ENCODE peak calls at places on chromosome 12, in four cellular contexts. A, R, W and I are unnamed samples.

GRCh38 chr12:39573971-39574370 is 45.6 kb downstream of the ABCD2 start:
- DNase-seq in A (no peak), R (no peak), W (no peak), I (no peak)

GRCh38 chr12:52197371-52198231 is 5.8 kb upstream of the KRT80 start:
- DNase-seq in A (peak; percentile 71), R (peak; percentile 77), W (no peak), I (peak; percentile 53)

GRCh38 chr12:124469193-124469888 is 98.1 kb downstream of the NCOR2 start:
- DNase-seq in A (peak; percentile 23), R (no peak), W (no peak), I (no peak)

GRCh38 chr12:44774815-44775411 is 101.2 kb downstream of the NELL2 start:
- DNase-seq in A (peak; percentile 21), R (no peak), W (peak; percentile 3), I (no peak)

GRCh38 chr12:39990122-39991101 is 115.5 kb downstream of the SLC2A13 start:
- DNase-seq in A (peak; percentile 79), R (peak; percentile 71), W (peak; percentile 15), I (peak; percentile 57)

GRCh38 chr12:129193263-129193871 is 340.1 kb downstream of the GLT1D1 start:
- DNase-seq in A (no peak), R (no peak), W (peak; percentile 9), I (no peak)

GRCh38 chr12:103841690-103842584 is 903 bp upstream of the NT5DC3 start:
- DNase-seq in A (peak; percentile 47), R (peak; percentile 76), W (peak; percentile 71), I (peak; percentile 46)

GRCh38 chr12:58907326-58907855 is 12.9 kb downstream of the LRIG3 start:
- DNase-seq in A (peak; percentile 66), R (no peak), W (no peak), I (peak; percentile 87)

GRCh38 chr12:101908395-101908794 is 31.0 kb downstream of the DRAM1 start:
- DNase-seq in A (no peak), R (no peak), W (no peak), I (no peak)

GRCh38 chr12:95622879-95623278 is 71.6 kb upstream of the USP44 start:
- DNase-seq in A (no peak), R (no peak), W (no peak), I (no peak)

GRCh38 chr12:31003861-31004640 is 69.6 kb upstream of the DDX11 start:
- DNase-seq in A (no peak), R (peak; percentile 34), W (no peak), I (no peak)

GRCh38 chr12:109925185-109925835 is 25.2 kb downstream of the TCHP start:
- DNase-seq in A (no peak), R (no peak), W (no peak), I (no peak)

GRCh38 chr12:2325501-2325900 is 272.7 kb downstream of the CACNA1C start:
- DNase-seq in A (no peak), R (no peak), W (no peak), I (no peak)

GRCh38 chr12:122967151-122967550 is 888 bp upstream of the ABCB9 start:
- DNase-seq in A (no peak), R (no peak), W (no peak), I (no peak)

GRCh38 chr12:104006929-104007328 is 41.3 kb downstream of the TDG start:
- DNase-seq in A (peak; percentile 59), R (no peak), W (peak; percentile 44), I (peak; percentile 67)

GRCh38 chr12:8033153-8034044 is 883 bp downstream of the FOXJ2 start:
- DNase-seq in A (peak; percentile 40), R (no peak), W (peak; percentile 68), I (peak; percentile 48)

GRCh38 chr12:109212460-109213115 is 96.2 kb downstream of the ACACB start:
- DNase-seq in A (no peak), R (no peak), W (no peak), I (no peak)

GRCh38 chr12:70467476-70467875 is 101.4 kb downstream of the KCNMB4 start:
- DNase-seq in A (no peak), R (no peak), W (no peak), I (no peak)

GRCh38 chr12:68042212-68042699 is 53.0 kb downstream of the IFNG-AS1 start:
- DNase-seq in A (peak; percentile 1), R (no peak), W (no peak), I (no peak)

GRCh38 chr12:40505327-40505726 is 186.9 kb upstream of the CNTN1 start:
- DNase-seq in A (no peak), R (no peak), W (no peak), I (no peak)

GRCh38 chr12:130916251-130916911 is 37.3 kb upstream of the ADGRD1 start:
- DNase-seq in A (peak; percentile 71), R (peak; percentile 74), W (peak; percentile 56), I (peak; percentile 29)

GRCh38 chr12:118060301-118061010 is 523 bp downstream of the WSB2 start:
- DNase-seq in A (no peak), R (peak; percentile 86), W (peak; percentile 46), I (no peak)

GRCh38 chr12:75658286-75658685 is 146.9 kb upstream of the KRR1 start:
- DNase-seq in A (no peak), R (no peak), W (no peak), I (no peak)

GRCh38 chr12:67661311-67662011 is 12.9 kb downstream of the DYRK2 start:
- DNase-seq in A (peak; percentile 57), R (no peak), W (no peak), I (peak; percentile 59)

GRCh38 chr12:79776111-79776510 is 85.3 kb upstream of the PAWR start:
- DNase-seq in A (peak; percentile 70), R (no peak), W (no peak), I (peak; percentile 43)

GRCh38 chr12:119840617-119841016 is 36.5 kb downstream of the CIT start:
- DNase-seq in A (no peak), R (no peak), W (no peak), I (no peak)

GRCh38 chr12:123721245-123721644 is 9.1 kb downstream of the ATP6V0A2 start:
- DNase-seq in A (no peak), R (no peak), W (no peak), I (no peak)

GRCh38 chr12:124551268-124552144 is 15.9 kb downstream of the NCOR2 start:
- DNase-seq in A (no peak), R (peak; percentile 86), W (no peak), I (peak; percentile 50)

GRCh38 chr12:59689776-59690175 is 93.9 kb downstream of the SLC16A7 start:
- DNase-seq in A (peak; percentile 10), R (no peak), W (no peak), I (no peak)

GRCh38 chr12:71440393-71441349 is 1.1 kb downstream of the LGR5 start:
- DNase-seq in A (no peak), R (peak; percentile 60), W (no peak), I (peak; percentile 7)

GRCh38 chr12:77535734-77536133 is 295.0 kb upstream of the NAV3 start:
- DNase-seq in A (no peak), R (no peak), W (no peak), I (no peak)

GRCh38 chr12:42386310-42386709 is 60.3 kb downstream of the PPHLN1 start:
- DNase-seq in A (no peak), R (no peak), W (no peak), I (no peak)

GRCh38 chr12:47066278-47067048 is 13.0 kb upstream of the PCED1B start:
- DNase-seq in A (peak; percentile 45), R (no peak), W (no peak), I (peak; percentile 61)

GRCh38 chr12:4355843-4356327 is 23.6 kb downstream of the FGF23 start:
- DNase-seq in A (peak; percentile 27), R (no peak), W (no peak), I (peak; percentile 4)

GRCh38 chr12:67651380-67651695 is 2.8 kb downstream of the DYRK2 start:
- DNase-seq in A (peak; percentile 58), R (no peak), W (peak; percentile 18), I (peak; percentile 41)

GRCh38 chr12:124518051-124518932 is 49.1 kb downstream of the NCOR2 start:
- DNase-seq in A (peak; percentile 100), R (peak; percentile 96), W (peak; percentile 98), I (peak; percentile 100)

GRCh38 chr12:64190140-64190539 is 32.0 kb downstream of the KICS2 start:
- DNase-seq in A (no peak), R (no peak), W (no peak), I (no peak)

GRCh38 chr12:64194333-64195149 is 27.6 kb downstream of the KICS2 start:
- DNase-seq in A (peak; percentile 87), R (no peak), W (no peak), I (peak; percentile 15)

GRCh38 chr12:64193931-64194330 is 28.2 kb downstream of the KICS2 start:
- DNase-seq in A (no peak), R (no peak), W (no peak), I (no peak)

GRCh38 chr12:64193045-64193444 is 29.1 kb downstream of the KICS2 start:
- DNase-seq in A (no peak), R (no peak), W (no peak), I (peak; percentile 10)

DNA sequence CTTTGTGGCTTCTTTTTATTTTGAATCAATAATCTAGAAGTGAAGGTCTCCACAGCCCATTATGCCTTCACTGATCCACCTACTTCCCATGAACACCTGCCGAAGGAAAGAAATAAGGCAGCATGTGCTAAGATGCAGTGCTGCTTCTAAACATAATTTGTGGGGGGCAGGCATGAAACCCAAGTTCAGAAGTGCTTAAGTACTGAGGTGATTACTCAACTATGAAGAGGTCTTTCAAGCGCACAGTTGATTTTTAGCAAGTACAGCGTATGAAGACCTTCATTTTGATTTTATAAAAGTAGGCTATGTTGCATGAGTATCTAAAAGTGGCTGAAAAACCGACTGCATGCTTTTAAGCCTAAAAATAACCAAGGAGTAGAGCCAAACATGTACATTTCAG is 29.5 kb downstream of the KICS2 start:
- DNase-seq in A (no peak), R (no peak), W (no peak), I (no peak)
- H3K4me3 ChIP-seq in A (no peak overlapping the region), R (no peak overlapping the region), W (no peak overlapping the region), I (no peak overlapping the region)

DNA sequence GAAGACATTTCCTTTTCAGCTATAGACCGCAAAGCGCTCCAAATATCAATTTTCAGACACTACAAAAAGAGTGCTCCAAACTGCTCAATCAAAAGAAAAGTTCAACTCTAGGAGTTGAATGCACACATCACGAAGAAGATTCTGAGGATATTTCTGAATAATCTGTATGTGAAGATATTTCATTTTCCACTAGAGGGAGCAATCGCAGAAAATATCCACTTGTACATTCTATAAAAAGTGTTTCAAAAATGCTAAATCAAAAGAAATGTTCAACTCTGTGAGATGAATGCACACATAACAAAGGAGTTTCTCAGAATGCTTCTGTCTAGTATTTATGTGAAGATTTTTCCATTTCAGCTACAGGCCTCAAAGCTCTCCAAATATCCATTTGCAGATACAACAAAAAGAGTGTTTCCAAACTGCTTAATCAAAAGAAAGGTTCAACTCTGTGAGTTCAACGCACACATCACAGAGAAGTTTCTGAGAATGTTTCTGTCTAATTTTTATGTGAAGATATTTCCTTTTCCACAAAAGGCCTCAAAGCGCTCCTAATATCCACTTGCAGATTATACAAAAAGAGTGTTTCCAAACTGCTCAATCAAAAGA is 643.8 kb upstream of the ALG10B start:
- DNase-seq in A (no peak), R (no peak), W (no peak), I (no peak)
- TF ChIP-seq CTCF in A (no peak), R (peak; percentile 27), W (peak; percentile 34), I (no peak)

GRCh38 chr12:93376436-93377251 is 1.1 kb upstream of the NUDT4 start:
- DNase-seq in A (peak; percentile 62), R (peak; percentile 75), W (no peak), I (peak; percentile 16)
- H3K4me3 ChIP-seq in A (peak overlapping the region; percentile 86), R (peak overlapping the region; percentile 96), W (peak overlapping the region; percentile 64), I (peak overlapping the region; percentile 36)

DNA sequence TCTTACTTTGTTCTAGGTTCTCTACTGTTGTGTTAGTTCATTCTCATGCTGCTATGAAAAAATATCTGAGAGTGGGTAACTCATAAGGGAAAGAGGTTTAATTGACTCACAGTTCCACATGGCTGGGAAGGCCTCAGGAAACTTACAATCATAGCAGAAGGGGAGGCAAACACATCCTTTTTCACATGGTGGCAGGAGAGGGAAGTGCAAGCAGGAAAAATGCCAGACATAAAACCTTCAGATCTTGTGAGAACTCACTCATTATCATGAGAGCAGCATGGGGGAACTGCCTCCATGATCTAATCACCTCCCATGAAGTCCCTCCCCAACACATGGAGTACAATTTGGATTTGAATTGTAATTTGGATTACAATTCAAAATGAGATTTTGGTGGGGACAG is 69.6 kb downstream of the MGST1 start:
- DNase-seq in A (no peak), R (no peak), W (no peak), I (no peak)
- TF ChIP-seq CTCF in A (no peak), R (no peak), W (no peak), I (no peak)